ENCODE peak calls at places on chromosomes 1 and 21, in seven cellular contexts. O, L, A, Q, X, P and T are unnamed samples.

GRCh38 chr21:15928196-15928595 is 198.4 kb downstream of the USP25 start:
- DNase-seq in A (no peak), X (no peak), Q (no peak), L (no peak), O (no peak), P (no peak), T (no peak)

GRCh38 chr1:50735443-50735842 is 224.6 kb downstream of the FAF1 start:
- DNase-seq in Q (peak; percentile 18), O (peak; percentile 60), A (no peak), L (no peak), X (peak; percentile 41), P (no peak), T (peak; percentile 21)

GRCh38 chr1:89695847-89696246 is 62.9 kb downstream of the LRRC8C start:
- DNase-seq in A (no peak), X (no peak), Q (no peak), P (no peak), L (no peak), O (no peak), T (no peak)

GRCh38 chr1:41920658-41921057 is 1.9 kb upstream of the HIVEP3 start:
- DNase-seq in O (peak; percentile 75), L (no peak), P (no peak), X (no peak), Q (no peak), A (no peak), T (no peak)

GRCh38 chr1:41640756-41641482 is 156.4 kb upstream of the EDN2 start:
- DNase-seq in P (no peak), L (no peak), O (no peak), Q (no peak), X (no peak), A (no peak), T (no peak)

GRCh38 chr1:233383984-233384383 is 56.5 kb downstream of the MAP3K21 start:
- DNase-seq in X (no peak), A (no peak), P (no peak), L (no peak), Q (no peak), O (no peak), T (no peak)

GRCh38 chr1:205950280-205950679 is 7.0 kb upstream of the SLC26A9 start:
- DNase-seq in Q (no peak), O (peak; percentile 9), X (peak; percentile 96), A (peak; percentile 38), L (peak; percentile 71), P (no peak), T (no peak)

GRCh38 chr21:45224189-45224938 is 63.3 kb downstream of the POFUT2 start:
- DNase-seq in A (no peak), P (no peak), X (no peak), O (peak; percentile 15), L (no peak), Q (no peak), T (no peak)

GRCh38 chr1:218402771-218403110 is 57.6 kb downstream of the TGFB2 start:
- DNase-seq in X (no peak), P (no peak), A (no peak), L (no peak), Q (no peak), O (no peak), T (no peak)

GRCh38 chr1:33010946-33011731 is 25.5 kb downstream of the AK2 start:
- DNase-seq in L (no peak), A (no peak), P (no peak), Q (no peak), O (peak; percentile 47), X (peak; percentile 55), T (no peak)

GRCh38 chr21:29647353-29647781 is 292.4 kb downstream of the GRIK1 start:
- DNase-seq in Q (no peak), O (peak; percentile 74), A (no peak), X (no peak), P (no peak), L (no peak), T (no peak)

GRCh38 chr1:9128520-9129371 is at the start of gene GPR157:
- DNase-seq in P (no peak), X (peak; percentile 74), O (peak; percentile 75), L (peak; percentile 98), A (peak; percentile 93), Q (peak; percentile 86), T (peak; percentile 99)

GRCh38 chr21:44437371-44437695 is 18.0 kb upstream of the LRRC3 start:
- DNase-seq in X (no peak), Q (no peak), O (no peak), P (no peak), A (no peak), L (no peak), T (no peak)

GRCh38 chr1:81032973-81033425 is 767.7 kb upstream of the ADGRL2 start:
- DNase-seq in Q (no peak), P (no peak), A (no peak), O (no peak), L (no peak), X (no peak), T (no peak)

GRCh38 chr1:29349871-29350491 is 113.7 kb downstream of the PTPRU start:
- DNase-seq in X (no peak), L (no peak), P (no peak), O (no peak), A (no peak), Q (no peak), T (no peak)

GRCh38 chr21:15279484-15279883 is 214.7 kb upstream of the NRIP1 start:
- DNase-seq in X (no peak), P (no peak), A (no peak), L (no peak), O (no peak), Q (no peak), T (no peak)

GRCh38 chr1:182110635-182111034 is 49.1 kb upstream of the ZNF648 start:
- DNase-seq in Q (no peak), A (no peak), O (no peak), X (no peak), P (no peak), L (no peak), T (no peak)
- TF ChIP-seq CTCF in Q (no peak), A (no peak), O (no peak), X (no peak), P (peak; percentile 16), L (no peak), T (no peak)

DNA sequence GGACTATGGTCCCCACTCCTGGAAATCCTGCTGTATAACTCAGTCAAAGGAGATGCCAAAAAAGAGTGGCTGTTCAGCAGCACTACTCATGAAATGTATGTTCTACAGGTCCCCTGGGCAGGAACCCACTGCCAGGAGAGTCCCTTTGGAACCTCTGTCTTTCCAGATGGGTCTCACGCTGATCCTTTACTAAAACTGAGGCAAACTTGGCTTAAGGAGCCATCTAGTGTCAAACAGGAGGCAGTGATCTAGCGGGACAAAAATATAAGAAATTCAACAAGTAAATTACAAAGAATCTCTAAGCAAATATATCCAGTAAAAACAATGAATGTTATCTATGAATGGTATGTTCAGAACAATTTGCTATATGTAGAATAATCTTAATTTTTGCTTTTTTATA is 80.5 kb upstream of the PRMT6 start:
- DNase-seq in Q (no peak), P (no peak), X (no peak), L (no peak), A (no peak), O (peak; percentile 7), T (no peak)
- TF ChIP-seq CTCF in Q (no peak), P (peak; percentile 15), X (peak; percentile 20), L (no peak), A (no peak), O (peak; percentile 32), T (no peak)

DNA sequence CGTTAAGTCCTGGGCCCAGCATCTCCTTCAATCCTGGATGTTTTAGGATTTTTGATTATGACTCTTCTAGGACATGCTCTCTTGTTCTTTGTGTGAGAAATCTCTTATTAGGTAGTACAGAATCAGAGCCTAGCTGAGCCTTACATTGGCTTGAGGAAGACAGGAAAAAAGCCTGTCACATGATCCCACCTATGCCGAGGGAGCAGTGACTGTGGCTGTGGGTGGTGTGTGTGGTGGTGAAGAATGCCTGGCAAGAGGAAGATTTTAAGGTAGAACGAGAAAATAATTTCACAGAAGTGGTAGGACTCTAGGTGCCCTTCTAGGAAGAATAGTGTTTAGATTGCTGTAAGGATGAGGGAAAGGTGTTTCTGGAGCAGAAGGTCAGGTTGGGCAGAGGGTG is 449.5 kb upstream of the PROX1 start:
- DNase-seq in Q (no peak), O (no peak), P (no peak), A (no peak), L (no peak), X (no peak), T (no peak)
- TF ChIP-seq CTCF in Q (no peak), O (no peak), P (no peak), A (no peak), L (no peak), X (no peak), T (no peak)

DNA sequence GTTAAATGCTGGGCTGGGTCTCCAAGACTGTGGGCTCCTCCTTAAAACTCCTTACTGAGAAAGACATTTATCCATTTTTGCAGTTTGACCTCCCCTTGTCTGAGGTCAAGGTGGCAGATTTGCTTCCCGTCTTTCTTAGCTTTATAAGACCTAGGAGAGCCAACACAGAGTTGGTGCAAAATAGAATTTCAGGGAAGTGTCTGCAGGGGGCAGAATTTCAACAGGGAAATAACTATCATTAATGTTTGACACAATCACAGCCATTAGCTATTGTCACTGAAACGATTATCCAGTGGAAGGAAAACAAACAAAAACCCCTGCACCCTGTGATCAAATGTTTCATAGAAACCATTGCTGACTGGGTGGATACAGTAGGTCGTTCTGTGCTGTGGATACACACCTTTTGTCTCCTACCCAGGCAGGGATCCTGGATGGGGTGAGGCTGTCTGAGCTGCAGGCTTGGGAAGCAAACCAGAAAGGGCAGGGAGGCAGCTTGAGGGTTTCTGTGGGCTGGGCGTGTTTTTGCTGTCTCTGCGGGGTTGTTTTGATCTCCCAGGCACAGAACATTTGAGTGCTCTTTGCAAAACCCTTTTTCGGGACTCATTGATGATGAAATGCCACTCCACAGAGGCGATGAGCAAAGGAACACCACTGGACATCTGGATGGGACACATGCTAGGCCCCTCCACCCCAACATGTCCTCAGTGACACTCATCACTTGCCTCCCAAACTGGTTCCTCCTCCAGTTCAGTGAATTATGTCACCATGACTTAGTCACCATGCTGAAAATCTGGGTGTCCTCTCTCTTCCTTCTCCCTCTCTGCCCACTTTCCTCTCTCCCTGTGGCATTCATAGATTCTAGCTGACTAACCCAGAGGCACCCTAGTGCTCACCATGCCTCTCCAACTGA is 94.2 kb upstream of the SERBP1 start:
- DNase-seq in O (peak; percentile 18), Q (no peak), P (no peak), L (no peak), A (no peak), X (peak; percentile 27), T (no peak)
- TF ChIP-seq CTCF in O (peak; percentile 45), Q (no peak), P (peak; percentile 50), L (no peak), A (no peak), X (peak; percentile 11), T (peak; percentile 4)

GRCh38 chr1:24486296-24487065 is 16.2 kb upstream of the RCAN3 start:
- DNase-seq in Q (no peak), O (no peak), L (no peak), P (no peak), A (no peak), X (no peak), T (no peak)

GRCh38 chr1:24487455-24487854 is 15.2 kb upstream of the RCAN3 start:
- DNase-seq in A (no peak), L (no peak), Q (no peak), X (no peak), P (no peak), O (no peak), T (no peak)

GRCh38 chr1:24490101-24490781 is 12.4 kb upstream of the RCAN3 start:
- DNase-seq in L (no peak), O (no peak), X (no peak), A (no peak), Q (no peak), P (no peak), T (no peak)

GRCh38 chr1:24491577-24492360 is 10.9 kb upstream of the RCAN3 start:
- DNase-seq in P (no peak), X (peak; percentile 25), A (no peak), O (peak; percentile 21), L (no peak), Q (peak; percentile 22), T (no peak)

GRCh38 chr1:24489674-24490073 is 13.0 kb upstream of the RCAN3 start:
- DNase-seq in O (no peak), Q (no peak), A (no peak), X (no peak), L (no peak), P (no peak), T (no peak)
- TF ChIP-seq CTCF in O (no peak), Q (no peak), A (no peak), X (no peak), L (no peak), P (no peak), T (no peak)